ENCODE peak calls at places on chromosomes 13 and 19, in eight cellular contexts. E, S, P, D, I, M, Y and L are unnamed samples.

GRCh38 chr13:95185311-95185710 is 115.9 kb downstream of the ABCC4 start:
- DNase-seq in E (no peak), S (no peak), P (no peak), D (no peak), I (no peak), M (no peak), Y (no peak), L (no peak)

GRCh38 chr13:49517461-49517860 is 21.7 kb downstream of the PHF11 start:
- DNase-seq in E (no peak), S (peak; percentile 10), P (no peak), D (no peak), I (no peak), M (no peak), Y (peak; percentile 24), L (no peak)

GRCh38 chr19:428144-428543 is 19.2 kb upstream of the C2CD4C start:
- DNase-seq in E (no peak), S (no peak), P (no peak), D (no peak), I (no peak), M (no peak), Y (no peak), L (no peak)

GRCh38 chr13:86002921-86003488 is 203.8 kb upstream of the SLITRK6 start:
- DNase-seq in E (no peak), S (no peak), P (no peak), D (no peak), I (no peak), M (no peak), Y (no peak), L (peak; percentile 43)

GRCh38 chr13:84481958-84482357 is 599.7 kb upstream of the SLITRK1 start:
- DNase-seq in E (no peak), S (no peak), P (no peak), D (no peak), I (peak; percentile 93), M (no peak), Y (no peak), L (no peak)

GRCh38 chr13:81171065-81171647 is 830.2 kb upstream of the SPRY2 start:
- DNase-seq in E (no peak), S (no peak), P (peak; percentile 3), D (no peak), I (peak; percentile 3), M (peak; percentile 12), Y (peak; percentile 31), L (no peak)

GRCh38 chr19:29532097-29532496 is 6.3 kb downstream of the VSTM2B start:
- DNase-seq in E (no peak), S (no peak), P (peak; percentile 31), D (no peak), I (no peak), M (no peak), Y (no peak), L (no peak)

GRCh38 chr19:934865-935422 is 9.1 kb downstream of the ARID3A start:
- DNase-seq in E (peak; percentile 95), S (peak; percentile 65), P (peak; percentile 38), D (peak; percentile 96), I (peak; percentile 74), M (peak; percentile 85), Y (no peak), L (no peak)

GRCh38 chr13:109331898-109332297 is 454.5 kb downstream of the IRS2 start:
- DNase-seq in E (no peak), S (no peak), P (no peak), D (no peak), I (peak; percentile 61), M (peak; percentile 50), Y (no peak), L (peak; percentile 44)

GRCh38 chr19:45881909-45882528 is 3.9 kb downstream of the IRF2BP1 start:
- DNase-seq in E (no peak), S (no peak), P (no peak), D (no peak), I (no peak), M (peak; percentile 17), Y (no peak), L (peak; percentile 94)

GRCh38 chr13:40986328-40986856 is 32.7 kb downstream of the ELF1 start:
- DNase-seq in E (no peak), S (no peak), P (peak; percentile 19), D (no peak), I (peak; percentile 47), M (no peak), Y (no peak), L (no peak)

GRCh38 chr13:76882431-76882830 is 3.8 kb downstream of the KCTD12 start:
- DNase-seq in E (no peak), S (no peak), P (no peak), D (no peak), I (peak; percentile 33), M (no peak), Y (peak; percentile 73), L (no peak)

GRCh38 chr13:76885203-76886004 is 801 bp downstream of the KCTD12 start:
- DNase-seq in E (peak; percentile 94), S (peak; percentile 35), P (peak; percentile 66), D (peak; percentile 93), I (peak; percentile 71), M (peak; percentile 81), Y (peak; percentile 74), L (peak; percentile 59)

GRCh38 chr13:76886005-76886291 is 257 bp downstream of the KCTD12 start:
- DNase-seq in E (no peak), S (no peak), P (no peak), D (no peak), I (no peak), M (no peak), Y (no peak), L (no peak)

GRCh38 chr13:76884571-76885202 is 1.5 kb downstream of the KCTD12 start:
- DNase-seq in E (no peak), S (no peak), P (no peak), D (no peak), I (peak; percentile 32), M (peak; percentile 18), Y (peak; percentile 41), L (no peak)

GRCh38 chr13:76884167-76884566 is 2.0 kb downstream of the KCTD12 start:
- DNase-seq in E (no peak), S (no peak), P (no peak), D (peak; percentile 73), I (peak; percentile 5), M (no peak), Y (peak; percentile 30), L (peak; percentile 15)
- H3K4me3 ChIP-seq in E (peak overlapping the region; percentile 49), S (peak overlapping the region; percentile 71), P (no peak overlapping the region), D (peak overlapping the region; percentile 70), I (peak overlapping the region; percentile 67), M (peak overlapping the region; percentile 70), Y (no peak overlapping the region), L (no peak overlapping the region)

GRCh38 chr13:96991072-96991471 is 3.2 kb downstream of the OXGR1 start:
- DNase-seq in E (no peak), S (no peak), P (no peak), D (no peak), I (no peak), M (no peak), Y (no peak), L (no peak)
- H3K4me3 ChIP-seq in E (no peak overlapping the region), S (no peak overlapping the region), P (no peak overlapping the region), D (no peak overlapping the region), I (no peak overlapping the region), M (no peak overlapping the region), Y (no peak overlapping the region), L (no peak overlapping the region)

DNA sequence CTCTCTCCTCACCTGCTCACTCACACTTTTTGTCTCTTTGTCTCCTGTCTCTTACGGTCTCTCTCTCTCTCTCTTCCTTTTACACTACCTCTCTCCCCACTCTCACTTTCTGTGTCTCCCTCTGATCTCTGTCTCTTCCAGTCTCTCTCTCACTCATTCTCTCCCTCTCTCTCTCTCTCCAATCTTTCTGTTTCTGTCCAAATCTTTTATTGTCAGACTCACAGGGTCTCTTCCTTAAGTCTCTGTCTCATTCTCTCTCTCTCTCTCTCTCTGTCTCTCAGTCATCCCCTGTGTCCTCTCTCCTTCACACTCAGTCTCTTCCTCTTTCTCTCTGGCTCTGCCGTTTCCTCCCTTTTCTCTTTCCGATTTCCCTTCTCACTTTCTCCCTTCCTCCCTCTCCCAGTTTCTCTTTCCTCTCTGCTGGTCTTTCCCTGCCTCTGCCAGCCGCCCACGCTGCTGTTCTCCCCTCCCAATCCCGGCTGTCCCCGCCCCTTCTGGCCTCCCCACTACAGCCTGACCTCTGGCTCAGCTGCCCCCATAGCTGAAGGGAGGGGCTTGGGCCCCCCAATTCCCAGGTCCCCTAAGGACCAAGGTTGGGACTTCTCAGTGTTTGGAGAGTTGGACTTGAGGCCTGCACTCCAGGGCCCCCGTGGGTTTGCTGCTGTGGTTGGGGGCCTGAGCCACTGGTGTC is at the start of gene PLEKHA4:
- DNase-seq in E (peak; percentile 83), S (no peak), P (no peak), D (peak; percentile 93), I (peak; percentile 61), M (peak; percentile 63), Y (no peak), L (no peak)
- H3K4me3 ChIP-seq in E (no peak within 1 kb of the TSS), S (no peak within 1 kb of the TSS), P (no peak within 1 kb of the TSS), D (peak within 1 kb of the TSS; percentile 56), I (peak within 1 kb of the TSS; percentile 67), M (peak within 1 kb of the TSS; percentile 50), Y (no peak within 1 kb of the TSS), L (peak within 1 kb of the TSS; percentile 21)

DNA sequence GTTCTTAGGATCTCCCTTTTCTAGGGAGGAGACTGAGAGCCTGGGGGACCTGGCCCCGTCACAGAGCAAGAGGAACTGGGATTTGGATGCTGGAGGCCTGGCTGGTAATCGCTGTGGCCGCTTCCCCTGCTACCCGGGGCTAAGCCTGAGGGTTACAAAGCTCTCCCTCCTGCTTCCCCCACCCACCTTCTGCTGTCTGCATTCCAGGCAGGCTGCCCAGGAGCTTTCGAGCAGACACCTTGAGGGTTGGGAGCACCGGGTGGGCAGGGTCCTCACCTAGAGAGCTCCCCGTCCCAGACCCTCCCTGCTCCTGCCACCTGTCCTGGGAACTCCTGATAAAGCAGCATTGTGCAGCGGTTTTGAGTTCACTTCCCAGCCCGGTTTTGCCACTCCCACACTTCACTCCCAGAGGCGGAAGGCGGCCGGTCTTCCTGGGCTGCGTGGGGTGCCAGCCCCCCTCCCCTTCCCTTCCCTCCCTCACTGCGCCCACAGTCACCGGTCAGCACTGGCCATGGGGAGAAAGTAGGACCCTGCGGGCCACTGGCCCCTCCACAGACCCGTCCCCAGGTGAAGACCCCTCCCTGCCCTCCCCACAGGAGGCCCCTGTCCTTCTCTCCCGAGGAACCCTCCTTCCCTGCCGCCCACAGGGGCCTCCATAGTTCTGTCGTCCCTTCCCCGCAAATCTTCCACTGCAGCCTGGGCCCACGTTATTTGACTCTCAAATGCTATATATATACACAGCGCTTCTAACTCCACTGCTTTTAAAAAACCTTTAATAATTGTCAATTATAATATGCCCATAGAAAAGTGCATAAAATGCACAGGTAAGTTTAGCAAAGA is 8.1 kb downstream of the PAK4 start:
- DNase-seq in E (peak; percentile 79), S (no peak), P (no peak), D (no peak), I (no peak), M (peak; percentile 28), Y (no peak), L (no peak)
- H3K4me3 ChIP-seq in E (no peak overlapping the region), S (no peak overlapping the region), P (no peak overlapping the region), D (no peak overlapping the region), I (no peak overlapping the region), M (no peak overlapping the region), Y (no peak overlapping the region), L (no peak overlapping the region)

GRCh38 chr19:35938282-35939224 is 2.4 kb downstream of the LRFN3 start:
- DNase-seq in E (no peak), S (no peak), P (no peak), D (peak; percentile 41), I (no peak), M (no peak), Y (no peak), L (no peak)
- H3K4me3 ChIP-seq in E (no peak overlapping the region), S (peak overlapping the region; percentile 71), P (no peak overlapping the region), D (no peak overlapping the region), I (no peak overlapping the region), M (peak overlapping the region; percentile 100), Y (no peak overlapping the region), L (no peak overlapping the region)